ENCODE peak calls at places on chromosomes 3 and 15, in seven cellular contexts. One of them, this sample, is unnamed.

GRCh38 chr3:40801276-40801675 is 276.5 kb downstream of the ZNF621 start:
- DNase-seq in BE2C: no peak
- DNase-seq in CD8-positive, alpha-beta T cell: no peak
- DNase-seq in heart right ventricle: no peak
- DNase-seq in naive thymus-derived CD4-positive, alpha-beta T cell: no peak
- DNase-seq in left ventricle myocardium inferior: no peak
- DNase-seq in Peyer's patch: no peak
- DNase-seq in this sample: no peak

GRCh38 chr3:51673181-51673801 is 2.2 kb downstream of the TEX264 start:
- DNase-seq in left ventricle myocardium inferior: peak; percentile 3
- DNase-seq in heart right ventricle: no peak
- DNase-seq in Peyer's patch: no peak
- DNase-seq in BE2C: no peak
- DNase-seq in CD8-positive, alpha-beta T cell: no peak
- DNase-seq in naive thymus-derived CD4-positive, alpha-beta T cell: no peak
- DNase-seq in this sample: peak; percentile 7

GRCh38 chr3:191070762-191071365 is 128.2 kb upstream of the OSTN start:
- DNase-seq in heart right ventricle: no peak
- DNase-seq in naive thymus-derived CD4-positive, alpha-beta T cell: no peak
- DNase-seq in CD8-positive, alpha-beta T cell: no peak
- DNase-seq in left ventricle myocardium inferior: no peak
- DNase-seq in BE2C: no peak
- DNase-seq in Peyer's patch: no peak
- DNase-seq in this sample: no peak

GRCh38 chr3:5162102-5162501 is 25.4 kb upstream of the EDEM1 start:
- DNase-seq in naive thymus-derived CD4-positive, alpha-beta T cell: no peak
- DNase-seq in CD8-positive, alpha-beta T cell: no peak
- DNase-seq in BE2C: no peak
- DNase-seq in Peyer's patch: no peak
- DNase-seq in heart right ventricle: no peak
- DNase-seq in left ventricle myocardium inferior: no peak
- DNase-seq in this sample: no peak

GRCh38 chr3:43773273-43774104 is 82.8 kb downstream of the ABHD5 start:
- DNase-seq in left ventricle myocardium inferior: peak; percentile 21
- DNase-seq in CD8-positive, alpha-beta T cell: no peak
- DNase-seq in naive thymus-derived CD4-positive, alpha-beta T cell: no peak
- DNase-seq in heart right ventricle: peak; percentile 37
- DNase-seq in BE2C: peak; percentile 39
- DNase-seq in Peyer's patch: no peak
- DNase-seq in this sample: no peak

GRCh38 chr3:135366816-135367215 is 571.8 kb downstream of the EPHB1 start:
- DNase-seq in CD8-positive, alpha-beta T cell: no peak
- DNase-seq in Peyer's patch: no peak
- DNase-seq in left ventricle myocardium inferior: no peak
- DNase-seq in naive thymus-derived CD4-positive, alpha-beta T cell: no peak
- DNase-seq in heart right ventricle: no peak
- DNase-seq in BE2C: no peak
- DNase-seq in this sample: no peak

GRCh38 chr3:10294030-10294591 is 1.4 kb upstream of the GHRL start:
- DNase-seq in heart right ventricle: no peak
- DNase-seq in naive thymus-derived CD4-positive, alpha-beta T cell: no peak
- DNase-seq in left ventricle myocardium inferior: no peak
- DNase-seq in Peyer's patch: no peak
- DNase-seq in CD8-positive, alpha-beta T cell: no peak
- DNase-seq in BE2C: no peak
- DNase-seq in this sample: no peak

GRCh38 chr3:59056706-59057105 is 6.9 kb upstream of the CFAP20DC start:
- DNase-seq in heart right ventricle: no peak
- DNase-seq in Peyer's patch: no peak
- DNase-seq in BE2C: no peak
- DNase-seq in left ventricle myocardium inferior: no peak
- DNase-seq in CD8-positive, alpha-beta T cell: no peak
- DNase-seq in naive thymus-derived CD4-positive, alpha-beta T cell: no peak
- DNase-seq in this sample: no peak

GRCh38 chr15:66290518-66290917 is 2.9 kb upstream of the DIS3L start:
- DNase-seq in BE2C: no peak
- DNase-seq in Peyer's patch: no peak
- DNase-seq in left ventricle myocardium inferior: no peak
- DNase-seq in CD8-positive, alpha-beta T cell: no peak
- DNase-seq in heart right ventricle: no peak
- DNase-seq in naive thymus-derived CD4-positive, alpha-beta T cell: no peak
- DNase-seq in this sample: no peak

GRCh38 chr15:101652783-101653430 is 726 bp upstream of the TM2D3 start:
- DNase-seq in naive thymus-derived CD4-positive, alpha-beta T cell: no peak
- DNase-seq in left ventricle myocardium inferior: no peak
- DNase-seq in heart right ventricle: no peak
- DNase-seq in BE2C: peak; percentile 24
- DNase-seq in CD8-positive, alpha-beta T cell: no peak
- DNase-seq in Peyer's patch: no peak
- DNase-seq in this sample: no peak

GRCh38 chr15:73910904-73911303 is 15.4 kb upstream of the LOXL1 start:
- DNase-seq in Peyer's patch: peak; percentile 27
- DNase-seq in CD8-positive, alpha-beta T cell: no peak
- DNase-seq in BE2C: no peak
- DNase-seq in naive thymus-derived CD4-positive, alpha-beta T cell: no peak
- DNase-seq in heart right ventricle: no peak
- DNase-seq in left ventricle myocardium inferior: no peak
- DNase-seq in this sample: no peak

GRCh38 chr15:66115568-66116206 is 137.9 kb downstream of the MEGF11 start:
- DNase-seq in Peyer's patch: no peak
- DNase-seq in heart right ventricle: no peak
- DNase-seq in naive thymus-derived CD4-positive, alpha-beta T cell: peak; percentile 52
- DNase-seq in CD8-positive, alpha-beta T cell: peak; percentile 3
- DNase-seq in left ventricle myocardium inferior: no peak
- DNase-seq in BE2C: no peak
- DNase-seq in this sample: no peak

GRCh38 chr3:138441742-138442141 is 7.3 kb downstream of the ESYT3 start:
- DNase-seq in left ventricle myocardium inferior: no peak
- DNase-seq in CD8-positive, alpha-beta T cell: no peak
- DNase-seq in naive thymus-derived CD4-positive, alpha-beta T cell: no peak
- DNase-seq in Peyer's patch: no peak
- DNase-seq in BE2C: no peak
- DNase-seq in heart right ventricle: no peak
- DNase-seq in this sample: no peak

DNA sequence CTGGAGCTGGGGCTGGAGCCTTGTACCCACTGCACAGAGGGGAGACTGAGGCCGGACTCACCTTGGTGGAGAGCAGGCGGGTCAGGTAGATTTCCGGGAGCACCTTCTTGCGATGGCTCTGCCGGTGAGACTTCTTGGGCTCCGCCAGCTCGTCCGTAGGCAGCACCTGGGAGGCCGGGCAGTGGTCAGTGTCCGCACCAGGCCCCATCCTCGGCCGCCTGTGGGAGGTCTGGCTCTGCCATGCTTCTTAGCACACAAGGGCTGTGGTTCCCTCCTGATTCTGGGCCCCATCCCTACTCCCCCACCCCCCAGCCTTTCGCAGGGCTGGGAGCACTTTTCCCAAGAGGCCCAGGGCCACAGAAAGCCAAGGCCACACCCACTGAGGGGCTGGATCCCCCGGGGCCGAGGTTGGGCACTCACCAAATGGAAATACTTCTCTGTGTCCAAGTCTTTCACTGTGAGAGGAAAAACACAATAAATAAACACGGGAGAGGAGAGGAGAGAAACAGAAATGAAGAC is 17.4 kb downstream of the H1-8 start:
- DNase-seq in BE2C: peak; percentile 86
- DNase-seq in naive thymus-derived CD4-positive, alpha-beta T cell: no peak
- DNase-seq in Peyer's patch: no peak
- DNase-seq in heart right ventricle: peak; percentile 61
- DNase-seq in CD8-positive, alpha-beta T cell: no peak
- DNase-seq in left ventricle myocardium inferior: peak; percentile 60
- DNase-seq in this sample: no peak
- H3K4me1 ChIP-seq in BE2C: peaks cover 50% of the 10 kb centered on the region
- H3K4me1 ChIP-seq in naive thymus-derived CD4-positive, alpha-beta T cell: peaks cover 21% of the 10 kb centered on the region
- H3K4me1 ChIP-seq in Peyer's patch: peaks cover 38% of the 10 kb centered on the region
- H3K4me1 ChIP-seq in heart right ventricle: peaks cover 100% of the 10 kb centered on the region
- H3K4me1 ChIP-seq in CD8-positive, alpha-beta T cell: peaks cover 3% of the 10 kb centered on the region
- H3K4me1 ChIP-seq in left ventricle myocardium inferior: peaks cover 99% of the 10 kb centered on the region
- H3K4me1 ChIP-seq in this sample: no peaks in the 10 kb centered on the region

DNA sequence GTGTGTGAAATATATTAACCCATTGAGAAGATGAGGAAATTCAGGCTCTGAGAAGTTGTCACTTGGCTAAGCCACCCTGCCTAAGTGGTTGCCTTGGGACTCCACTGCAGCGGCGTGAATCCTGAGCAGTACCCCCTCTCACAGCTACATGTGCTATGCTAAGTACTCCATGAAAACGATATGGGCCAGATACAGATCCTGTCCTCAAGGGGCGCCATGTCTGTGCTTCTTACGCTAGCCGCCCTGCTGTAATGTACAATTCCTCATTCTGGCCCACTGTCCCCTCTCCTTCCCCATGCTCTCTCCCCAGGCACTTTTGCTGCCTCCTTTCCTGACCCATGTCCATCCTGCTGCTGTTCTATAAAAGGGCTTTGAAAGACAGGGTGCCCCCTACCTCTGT is 140.3 kb downstream of the FEZF2 start:
- DNase-seq in Peyer's patch: no peak
- DNase-seq in CD8-positive, alpha-beta T cell: no peak
- DNase-seq in BE2C: no peak
- DNase-seq in naive thymus-derived CD4-positive, alpha-beta T cell: no peak
- DNase-seq in heart right ventricle: no peak
- DNase-seq in left ventricle myocardium inferior: no peak
- DNase-seq in this sample: no peak
- H3K4me1 ChIP-seq in Peyer's patch: no peaks in the 10 kb centered on the region
- H3K4me1 ChIP-seq in CD8-positive, alpha-beta T cell: no peaks in the 10 kb centered on the region
- H3K4me1 ChIP-seq in BE2C: peaks cover 19% of the 10 kb centered on the region
- H3K4me1 ChIP-seq in naive thymus-derived CD4-positive, alpha-beta T cell: no peaks in the 10 kb centered on the region
- H3K4me1 ChIP-seq in heart right ventricle: peaks cover 28% of the 10 kb centered on the region
- H3K4me1 ChIP-seq in left ventricle myocardium inferior: peaks cover 30% of the 10 kb centered on the region
- H3K4me1 ChIP-seq in this sample: peaks cover 4% of the 10 kb centered on the region

GRCh38 chr3:111748132-111748531 is 110.9 kb upstream of the PHLDB2 start:
- DNase-seq in heart right ventricle: no peak
- DNase-seq in CD8-positive, alpha-beta T cell: no peak
- DNase-seq in naive thymus-derived CD4-positive, alpha-beta T cell: no peak
- DNase-seq in BE2C: no peak
- DNase-seq in left ventricle myocardium inferior: no peak
- DNase-seq in Peyer's patch: no peak
- DNase-seq in this sample: no peak
- H3K4me1 ChIP-seq in heart right ventricle: peaks cover 8% of the 10 kb centered on the region
- H3K4me1 ChIP-seq in CD8-positive, alpha-beta T cell: no peaks in the 10 kb centered on the region
- H3K4me1 ChIP-seq in naive thymus-derived CD4-positive, alpha-beta T cell: no peaks in the 10 kb centered on the region
- H3K4me1 ChIP-seq in BE2C: no peaks in the 10 kb centered on the region
- H3K4me1 ChIP-seq in left ventricle myocardium inferior: peaks cover 20% of the 10 kb centered on the region
- H3K4me1 ChIP-seq in Peyer's patch: no peaks in the 10 kb centered on the region
- H3K4me1 ChIP-seq in this sample: peaks cover 50% of the 10 kb centered on the region

DNA sequence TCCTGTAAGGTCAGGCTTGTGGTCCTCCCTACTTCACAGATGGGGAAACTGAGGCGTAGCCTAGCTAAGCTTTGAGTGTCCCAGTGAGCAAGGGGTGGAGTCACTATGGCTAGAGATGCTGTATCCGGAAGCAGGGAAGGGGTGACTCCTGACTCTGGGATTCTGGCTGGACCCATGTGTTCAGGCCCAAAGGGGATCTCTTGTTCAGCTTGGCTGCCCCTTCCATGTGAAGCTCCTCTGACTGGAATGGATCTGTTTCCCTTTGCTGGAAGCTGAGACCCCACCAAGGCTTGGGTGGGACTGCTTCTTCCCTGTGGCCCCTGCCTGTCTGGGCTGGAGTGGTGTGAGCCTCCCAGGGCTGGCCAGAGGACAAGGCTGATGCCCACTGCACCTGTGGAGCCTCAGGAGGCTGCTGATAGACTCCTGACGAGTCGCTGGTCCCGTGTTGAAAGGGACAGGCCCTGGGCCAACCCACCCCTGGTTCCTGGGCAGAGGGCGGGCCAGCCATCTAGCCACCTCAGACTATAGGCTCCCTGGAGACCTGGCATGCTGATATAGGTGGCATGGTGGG is 1.0 kb downstream of the MAPKAPK3 start:
- DNase-seq in BE2C: no peak
- DNase-seq in Peyer's patch: no peak
- DNase-seq in heart right ventricle: peak; percentile 54
- DNase-seq in left ventricle myocardium inferior: peak; percentile 73
- DNase-seq in CD8-positive, alpha-beta T cell: no peak
- DNase-seq in naive thymus-derived CD4-positive, alpha-beta T cell: no peak
- DNase-seq in this sample: no peak
- H3K4me1 ChIP-seq in BE2C: no peaks in the 10 kb centered on the region
- H3K4me1 ChIP-seq in Peyer's patch: peaks cover 41% of the 10 kb centered on the region
- H3K4me1 ChIP-seq in heart right ventricle: peaks cover 81% of the 10 kb centered on the region
- H3K4me1 ChIP-seq in left ventricle myocardium inferior: peaks cover 79% of the 10 kb centered on the region
- H3K4me1 ChIP-seq in CD8-positive, alpha-beta T cell: peaks cover 66% of the 10 kb centered on the region
- H3K4me1 ChIP-seq in naive thymus-derived CD4-positive, alpha-beta T cell: peaks cover 66% of the 10 kb centered on the region
- H3K4me1 ChIP-seq in this sample: peaks cover 13% of the 10 kb centered on the region

DNA sequence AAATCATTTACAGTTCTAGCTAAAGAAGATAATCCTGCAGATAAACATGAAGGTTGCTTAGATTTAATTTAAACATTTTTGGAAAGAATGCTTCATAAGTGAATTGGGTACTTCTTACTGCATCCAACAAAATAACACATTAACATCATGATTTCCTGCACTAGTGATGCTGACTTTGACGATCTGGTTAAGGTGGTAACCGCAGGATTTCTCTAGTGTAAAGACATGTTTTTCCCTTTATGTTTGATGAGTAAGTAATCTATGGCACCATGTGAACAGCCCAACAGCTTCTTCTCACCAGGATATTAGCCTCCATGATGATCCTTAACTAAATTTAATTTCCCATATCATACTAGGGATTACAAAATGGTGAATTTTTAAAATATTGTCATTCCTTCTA is 14.1 kb downstream of the SPPL2A start:
- DNase-seq in BE2C: no peak
- DNase-seq in naive thymus-derived CD4-positive, alpha-beta T cell: no peak
- DNase-seq in CD8-positive, alpha-beta T cell: no peak
- DNase-seq in Peyer's patch: no peak
- DNase-seq in heart right ventricle: no peak
- DNase-seq in left ventricle myocardium inferior: no peak
- DNase-seq in this sample: no peak
- H3K4me1 ChIP-seq in BE2C: no peaks in the 10 kb centered on the region
- H3K4me1 ChIP-seq in naive thymus-derived CD4-positive, alpha-beta T cell: peaks cover 15% of the 10 kb centered on the region
- H3K4me1 ChIP-seq in CD8-positive, alpha-beta T cell: no peaks in the 10 kb centered on the region
- H3K4me1 ChIP-seq in Peyer's patch: no peaks in the 10 kb centered on the region
- H3K4me1 ChIP-seq in heart right ventricle: peaks cover 45% of the 10 kb centered on the region
- H3K4me1 ChIP-seq in left ventricle myocardium inferior: peaks cover 54% of the 10 kb centered on the region
- H3K4me1 ChIP-seq in this sample: no peaks in the 10 kb centered on the region

GRCh38 chr3:194099215-194099614 is 36.7 kb upstream of the HES1 start:
- DNase-seq in BE2C: no peak
- DNase-seq in naive thymus-derived CD4-positive, alpha-beta T cell: no peak
- DNase-seq in Peyer's patch: no peak
- DNase-seq in heart right ventricle: no peak
- DNase-seq in CD8-positive, alpha-beta T cell: no peak
- DNase-seq in left ventricle myocardium inferior: no peak
- DNase-seq in this sample: no peak
- H3K4me1 ChIP-seq in BE2C: peaks cover 4% of the 10 kb centered on the region
- H3K4me1 ChIP-seq in naive thymus-derived CD4-positive, alpha-beta T cell: no peaks in the 10 kb centered on the region
- H3K4me1 ChIP-seq in Peyer's patch: peaks cover 33% of the 10 kb centered on the region
- H3K4me1 ChIP-seq in heart right ventricle: peaks cover 31% of the 10 kb centered on the region
- H3K4me1 ChIP-seq in CD8-positive, alpha-beta T cell: peaks cover 20% of the 10 kb centered on the region
- H3K4me1 ChIP-seq in left ventricle myocardium inferior: peaks cover 35% of the 10 kb centered on the region
- H3K4me1 ChIP-seq in this sample: no peaks in the 10 kb centered on the region

This sample was measured in HAP-1.